ENCODE peak calls at places on chromosome 19, in five cellular contexts. O is AG20443; I is stimulated activated CD8-positive, alpha-beta memory T cell treated with anti-CD3 and anti-CD28 coated beads, Interleukin-7, amount 100 ng/mL, for 1 hour; D is epithelial cell of esophagus; M is left ventricle myocardium inferior. U is an unnamed sample.

GRCh38 chr19:39115105-39115847 is 10.3 kb upstream of the PAK4 start:
- DNase-seq in M (no peak), I (no peak), D (no peak), O (no peak), U (no peak)

GRCh38 chr19:5693195-5694166 is 3.4 kb downstream of the RPL36 start:
- DNase-seq in I (no peak), M (no peak), D (peak; percentile 31), O (no peak), U (peak; percentile 18)

GRCh38 chr19:13118424-13119193 is 545 bp downstream of the NACC1 start:
- DNase-seq in M (peak; percentile 43), D (peak; percentile 60), I (no peak), O (peak; percentile 56), U (peak; percentile 38)

GRCh38 chr19:35689836-35690235 is 14.5 kb upstream of the ZBTB32 start:
- DNase-seq in M (no peak), O (peak; percentile 43), I (no peak), D (no peak), U (no peak)

GRCh38 chr19:47650695-47651094 is 41.8 kb downstream of the BICRA start:
- DNase-seq in I (no peak), O (no peak), M (no peak), D (no peak), U (no peak)

GRCh38 chr19:4909172-4909896 is at the start of gene UHRF1:
- DNase-seq in M (no peak), I (no peak), O (peak; percentile 38), D (no peak), U (peak; percentile 47)

GRCh38 chr19:39839678-39840327 is 5.8 kb upstream of the DYRK1B start:
- DNase-seq in D (no peak), O (no peak), M (no peak), I (no peak), U (no peak)

GRCh38 chr19:48487944-48488343 is 18.8 kb downstream of the CYTH2 start:
- DNase-seq in M (peak; percentile 68), D (peak; percentile 96), I (no peak), O (peak; percentile 85), U (no peak)

GRCh38 chr19:33085570-33086128 is 4.7 kb downstream of the GPATCH1 start:
- DNase-seq in D (no peak), M (no peak), I (no peak), O (no peak), U (no peak)

GRCh38 chr19:52115526-52116053 is 20.0 kb upstream of the ZNF841 start:
- DNase-seq in D (no peak), M (no peak), I (no peak), O (no peak), U (no peak)

GRCh38 chr19:13637664-13638063 is 126.7 kb upstream of the MRI1 start:
- DNase-seq in O (peak; percentile 35), I (no peak), M (no peak), D (peak; percentile 12), U (no peak)

GRCh38 chr19:55096061-55096701 is 20.5 kb downstream of the EPS8L1 start:
- DNase-seq in M (no peak), D (no peak), O (no peak), I (no peak), U (no peak)

U was measured in activated naive CD4-positive, alpha-beta T cell treated with Interleukin-2 at 50 U/mL for 16 hours.